ENCODE peak calls at places on chromosomes 11 and 22, in eight cellular contexts. One of them, this sample, is unnamed.

GRCh38 chr11:44243633-44244343 is 66.2 kb downstream of the ALX4 start:
- ATAC-seq in lung: no peak
- ATAC-seq in aorta: no peak
- ATAC-seq in left cardiac atrium: no peak
- ATAC-seq in A549: peak; percentile 63
- ATAC-seq in HCT116: peak; percentile 60
- ATAC-seq in activated T-cell treated with anti-CD3 and anti-CD28 coated beads, Interleukin-2, amount 50 U/mL, for 4 hours: no peak
- ATAC-seq in esophagus mucosa: no peak
- ATAC-seq in this sample: no peak

GRCh38 chr11:134388590-134388989 is 23.5 kb downstream of the B3GAT1 start:
- ATAC-seq in A549: no peak
- ATAC-seq in left cardiac atrium: no peak
- ATAC-seq in esophagus mucosa: no peak
- ATAC-seq in activated T-cell treated with anti-CD3 and anti-CD28 coated beads, Interleukin-2, amount 50 U/mL, for 4 hours: no peak
- ATAC-seq in aorta: no peak
- ATAC-seq in HCT116: no peak
- ATAC-seq in lung: no peak
- ATAC-seq in this sample: no peak

GRCh38 chr11:1744879-1745700 is 5.3 kb downstream of the IFITM10 start:
- ATAC-seq in A549: no peak
- ATAC-seq in left cardiac atrium: peak; percentile 43
- ATAC-seq in aorta: no peak
- ATAC-seq in HCT116: no peak
- ATAC-seq in activated T-cell treated with anti-CD3 and anti-CD28 coated beads, Interleukin-2, amount 50 U/mL, for 4 hours: no peak
- ATAC-seq in esophagus mucosa: no peak
- ATAC-seq in lung: no peak
- ATAC-seq in this sample: no peak

GRCh38 chr11:128346808-128347207 is 240.6 kb downstream of the ETS1 start:
- ATAC-seq in activated T-cell treated with anti-CD3 and anti-CD28 coated beads, Interleukin-2, amount 50 U/mL, for 4 hours: peak; percentile 51
- ATAC-seq in lung: no peak
- ATAC-seq in esophagus mucosa: peak; percentile 55
- ATAC-seq in aorta: no peak
- ATAC-seq in HCT116: no peak
- ATAC-seq in left cardiac atrium: no peak
- ATAC-seq in A549: no peak
- ATAC-seq in this sample: no peak

GRCh38 chr22:50544746-50545253 is 899 bp upstream of the KLHDC7B start:
- ATAC-seq in left cardiac atrium: no peak
- ATAC-seq in activated T-cell treated with anti-CD3 and anti-CD28 coated beads, Interleukin-2, amount 50 U/mL, for 4 hours: no peak
- ATAC-seq in aorta: no peak
- ATAC-seq in lung: no peak
- ATAC-seq in A549: peak; percentile 14
- ATAC-seq in esophagus mucosa: peak; percentile 25
- ATAC-seq in HCT116: peak; percentile 33
- ATAC-seq in this sample: no peak

GRCh38 chr11:120219157-120219934 is 8.5 kb downstream of the OAF start:
- ATAC-seq in esophagus mucosa: no peak
- ATAC-seq in left cardiac atrium: no peak
- ATAC-seq in aorta: peak; percentile 37
- ATAC-seq in activated T-cell treated with anti-CD3 and anti-CD28 coated beads, Interleukin-2, amount 50 U/mL, for 4 hours: no peak
- ATAC-seq in HCT116: no peak
- ATAC-seq in A549: no peak
- ATAC-seq in lung: no peak
- ATAC-seq in this sample: peak; percentile 81

GRCh38 chr11:34972892-34973291 is 56.5 kb downstream of the PDHX start:
- ATAC-seq in lung: no peak
- ATAC-seq in HCT116: no peak
- ATAC-seq in A549: no peak
- ATAC-seq in aorta: no peak
- ATAC-seq in activated T-cell treated with anti-CD3 and anti-CD28 coated beads, Interleukin-2, amount 50 U/mL, for 4 hours: no peak
- ATAC-seq in esophagus mucosa: no peak
- ATAC-seq in left cardiac atrium: no peak
- ATAC-seq in this sample: no peak

GRCh38 chr11:14270690-14271542 is 88.1 kb downstream of the RRAS2 start:
- ATAC-seq in A549: no peak
- ATAC-seq in lung: peak; percentile 47
- ATAC-seq in HCT116: no peak
- ATAC-seq in activated T-cell treated with anti-CD3 and anti-CD28 coated beads, Interleukin-2, amount 50 U/mL, for 4 hours: peak; percentile 55
- ATAC-seq in esophagus mucosa: no peak
- ATAC-seq in aorta: no peak
- ATAC-seq in left cardiac atrium: no peak
- ATAC-seq in this sample: no peak

GRCh38 chr11:117876341-117877119 is at the start of gene FXYD6:
- ATAC-seq in esophagus mucosa: peak; percentile 32
- ATAC-seq in aorta: peak; percentile 77
- ATAC-seq in A549: no peak
- ATAC-seq in activated T-cell treated with anti-CD3 and anti-CD28 coated beads, Interleukin-2, amount 50 U/mL, for 4 hours: peak; percentile 31
- ATAC-seq in HCT116: peak; percentile 62
- ATAC-seq in left cardiac atrium: peak; percentile 74
- ATAC-seq in lung: no peak
- ATAC-seq in this sample: peak; percentile 70

GRCh38 chr22:26580240-26580962 is 9.5 kb downstream of the TPST2 start:
- ATAC-seq in lung: no peak
- ATAC-seq in A549: no peak
- ATAC-seq in left cardiac atrium: no peak
- ATAC-seq in aorta: no peak
- ATAC-seq in activated T-cell treated with anti-CD3 and anti-CD28 coated beads, Interleukin-2, amount 50 U/mL, for 4 hours: no peak
- ATAC-seq in esophagus mucosa: no peak
- ATAC-seq in HCT116: no peak
- ATAC-seq in this sample: no peak

GRCh38 chr11:88300888-88301477 is 36.6 kb downstream of the CTSC start:
- ATAC-seq in A549: no peak
- ATAC-seq in esophagus mucosa: no peak
- ATAC-seq in activated T-cell treated with anti-CD3 and anti-CD28 coated beads, Interleukin-2, amount 50 U/mL, for 4 hours: peak; percentile 34
- ATAC-seq in lung: peak; percentile 75
- ATAC-seq in HCT116: no peak
- ATAC-seq in left cardiac atrium: no peak
- ATAC-seq in aorta: no peak
- ATAC-seq in this sample: no peak

GRCh38 chr11:118046051-118046963 is 30.6 kb upstream of the TMPRSS4 start:
- ATAC-seq in esophagus mucosa: no peak
- ATAC-seq in aorta: no peak
- ATAC-seq in activated T-cell treated with anti-CD3 and anti-CD28 coated beads, Interleukin-2, amount 50 U/mL, for 4 hours: peak; percentile 81
- ATAC-seq in lung: no peak
- ATAC-seq in HCT116: no peak
- ATAC-seq in A549: no peak
- ATAC-seq in left cardiac atrium: peak; percentile 41
- ATAC-seq in this sample: no peak

GRCh38 chr11:130165601-130166456 is 6.2 kb downstream of the ST14 start:
- ATAC-seq in activated T-cell treated with anti-CD3 and anti-CD28 coated beads, Interleukin-2, amount 50 U/mL, for 4 hours: no peak
- ATAC-seq in aorta: no peak
- ATAC-seq in HCT116: peak; percentile 61
- ATAC-seq in lung: no peak
- ATAC-seq in esophagus mucosa: peak; percentile 52
- ATAC-seq in A549: no peak
- ATAC-seq in left cardiac atrium: no peak
- ATAC-seq in this sample: peak; percentile 31

GRCh38 chr11:57727185-57727584 is 14.1 kb upstream of the SELENOH start:
- ATAC-seq in aorta: no peak
- ATAC-seq in HCT116: no peak
- ATAC-seq in esophagus mucosa: no peak
- ATAC-seq in activated T-cell treated with anti-CD3 and anti-CD28 coated beads, Interleukin-2, amount 50 U/mL, for 4 hours: no peak
- ATAC-seq in A549: no peak
- ATAC-seq in left cardiac atrium: no peak
- ATAC-seq in lung: no peak
- ATAC-seq in this sample: no peak

GRCh38 chr11:86760577-86760976 is 39.8 kb upstream of the PRSS23 start:
- ATAC-seq in A549: no peak
- ATAC-seq in aorta: no peak
- ATAC-seq in HCT116: no peak
- ATAC-seq in left cardiac atrium: no peak
- ATAC-seq in lung: no peak
- ATAC-seq in activated T-cell treated with anti-CD3 and anti-CD28 coated beads, Interleukin-2, amount 50 U/mL, for 4 hours: no peak
- ATAC-seq in esophagus mucosa: no peak
- ATAC-seq in this sample: no peak

GRCh38 chr11:125967515-125967914 is 21.7 kb downstream of the VSIG10L2 start:
- ATAC-seq in esophagus mucosa: no peak
- ATAC-seq in left cardiac atrium: no peak
- ATAC-seq in A549: no peak
- ATAC-seq in activated T-cell treated with anti-CD3 and anti-CD28 coated beads, Interleukin-2, amount 50 U/mL, for 4 hours: no peak
- ATAC-seq in HCT116: no peak
- ATAC-seq in lung: no peak
- ATAC-seq in aorta: no peak
- ATAC-seq in this sample: no peak

This sample was measured in gastroesophageal sphincter.